ENCODE peak calls at places on chromosomes 3 and 15, in ten cellular contexts. U is psoas muscle, G is upper lobe of right lung, Q is mesothelial cell of epicardium, V is transverse colon, L is fibroblast of lung, A is WTC11, W is ascending aorta, I is GM23338, D is Calu3. X is an unnamed sample.

GRCh38 chr3:195558602-195559001 is 15.5 kb upstream of the PPP1R2 start:
- DNase-seq in U (peak; percentile 41), G (no peak), L (no peak), V (peak; percentile 47), D (peak; percentile 78), W (no peak), I (peak; percentile 72), A (no peak), Q (no peak), X (no peak)

GRCh38 chr15:67322481-67322880 is 67.9 kb downstream of the IQCH start:
- DNase-seq in I (peak; percentile 24), A (no peak), D (no peak), U (no peak), V (no peak), G (no peak), W (no peak), Q (no peak), L (peak; percentile 62), X (no peak)

GRCh38 chr15:61106886-61107285 is 122.2 kb downstream of the RORA start:
- DNase-seq in D (no peak), A (no peak), W (no peak), G (no peak), U (no peak), I (no peak), L (no peak), Q (no peak), V (no peak), X (no peak)

GRCh38 chr3:195208183-195208582 is 62.8 kb downstream of the XXYLT1 start:
- DNase-seq in Q (no peak), L (no peak), W (no peak), U (no peak), I (no peak), G (peak; percentile 29), D (no peak), A (no peak), V (peak; percentile 44), X (no peak)

GRCh38 chr3:99658274-99658673 is 19.9 kb downstream of the COL8A1 start:
- DNase-seq in I (no peak), Q (no peak), A (no peak), W (no peak), D (no peak), V (no peak), L (no peak), G (no peak), U (no peak), X (no peak)

GRCh38 chr3:133136114-133137041 is 98.2 kb downstream of the TMEM108 start:
- DNase-seq in G (no peak), V (no peak), U (no peak), L (peak; percentile 15), Q (no peak), W (no peak), D (no peak), I (no peak), A (no peak), X (no peak)

GRCh38 chr15:89321521-89322410 is 12.9 kb downstream of the POLG start:
- DNase-seq in V (no peak), G (no peak), W (no peak), U (no peak), A (no peak), I (peak; percentile 32), D (peak; percentile 30), Q (no peak), L (no peak), X (no peak)

GRCh38 chr3:67044295-67044694 is 46.2 kb downstream of the KBTBD8 start:
- DNase-seq in V (no peak), W (no peak), Q (no peak), A (no peak), G (no peak), L (peak; percentile 44), D (no peak), U (no peak), I (no peak), X (no peak)

GRCh38 chr3:95522449-95522848 is 1291.9 kb upstream of the EPHA6 start:
- DNase-seq in D (no peak), L (no peak), V (no peak), W (no peak), I (no peak), A (no peak), G (no peak), U (no peak), Q (no peak), X (no peak)

GRCh38 chr3:95521396-95521795 is 1293.0 kb upstream of the EPHA6 start:
- DNase-seq in W (no peak), L (no peak), I (no peak), A (no peak), V (no peak), U (no peak), Q (no peak), G (no peak), D (no peak), X (no peak)
- TF ChIP-seq CTCF in W (no peak), L (no peak), I (no peak), A (no peak), V (no peak), U (no peak), Q (no peak), G (no peak), D (no peak), X (no peak)

GRCh38 chr3:16828815-16829214 is 55.9 kb upstream of the PLCL2 start:
- DNase-seq in U (no peak), G (no peak), D (peak; percentile 47), V (peak; percentile 65), A (peak; percentile 45), W (no peak), Q (no peak), I (peak; percentile 80), L (peak; percentile 35), X (peak; percentile 56)

GRCh38 chr3:16820485-16820884 is 64.3 kb upstream of the PLCL2 start:
- DNase-seq in W (no peak), A (no peak), V (no peak), Q (no peak), L (no peak), D (no peak), U (no peak), G (no peak), I (no peak), X (no peak)

GRCh38 chr3:16821053-16821452 is 63.7 kb upstream of the PLCL2 start:
- DNase-seq in A (no peak), I (no peak), W (no peak), U (no peak), D (no peak), Q (no peak), V (no peak), L (no peak), G (no peak), X (no peak)

GRCh38 chr3:16824085-16824696 is 60.6 kb upstream of the PLCL2 start:
- DNase-seq in I (no peak), G (no peak), U (no peak), L (no peak), Q (no peak), W (no peak), V (no peak), D (no peak), A (no peak), X (no peak)

DNA sequence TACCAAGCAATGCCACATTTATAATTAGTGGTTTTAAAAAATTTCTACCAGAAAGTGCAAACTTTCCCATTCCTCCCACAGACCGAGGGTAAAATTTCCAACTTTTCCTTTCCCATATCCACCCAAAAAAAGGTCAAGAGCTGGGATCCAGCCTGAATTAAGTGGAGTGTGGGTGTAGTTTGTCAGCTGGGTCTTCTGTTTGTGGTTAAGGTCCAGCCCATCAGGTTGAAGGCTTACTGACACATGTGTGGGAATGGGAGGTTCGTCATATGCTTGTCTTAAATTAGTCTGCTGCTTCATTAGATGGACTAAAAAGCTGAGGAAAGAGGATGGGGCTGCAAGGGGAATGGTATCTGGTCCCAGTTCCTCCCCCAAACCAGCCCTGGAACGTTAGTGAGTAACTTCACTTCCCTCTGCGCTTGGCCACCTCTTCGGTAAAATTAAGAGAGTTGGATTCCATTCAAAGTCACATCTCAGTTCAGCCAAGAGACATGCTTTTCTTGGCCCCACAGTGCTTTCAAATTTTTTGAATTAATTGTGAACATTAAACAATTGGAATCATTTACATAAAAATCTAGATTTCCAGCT is 59.0 kb upstream of the PLCL2 start:
- DNase-seq in W (no peak), I (no peak), A (no peak), U (no peak), V (no peak), D (no peak), G (no peak), Q (no peak), L (peak; percentile 56), X (no peak)
- TF ChIP-seq CTCF in W (no peak), I (no peak), A (no peak), U (no peak), V (no peak), D (no peak), G (no peak), Q (no peak), L (no peak), X (no peak)

DNA sequence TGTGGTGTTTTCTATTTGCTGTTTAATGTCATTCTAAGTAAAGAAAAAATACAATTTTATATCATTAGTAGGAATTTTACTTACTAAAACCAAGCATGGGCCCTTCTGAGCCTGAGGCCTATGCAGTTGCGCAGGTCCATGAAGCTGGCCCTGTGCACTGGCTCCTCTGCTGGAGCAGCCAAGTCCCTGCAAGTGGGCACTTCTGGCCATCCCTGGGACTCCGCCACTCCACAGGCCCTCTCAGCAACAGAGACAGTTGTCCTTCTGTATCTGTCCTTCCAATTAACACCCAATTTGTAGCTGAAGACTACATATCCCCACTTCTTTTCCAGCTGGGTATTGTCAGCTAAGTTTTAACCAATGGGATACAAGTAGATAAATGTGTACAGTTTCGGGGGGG is 49.9 kb upstream of the RYK start:
- DNase-seq in D (peak; percentile 37), V (no peak), A (peak; percentile 41), I (peak; percentile 44), W (no peak), L (no peak), G (no peak), Q (no peak), U (no peak), X (no peak)
- TF ChIP-seq CTCF in D (no peak), V (no peak), A (no peak), I (peak; percentile 27), W (no peak), L (no peak), G (no peak), Q (no peak), U (no peak), X (no peak)

GRCh38 chr3:5057217-5057616 is 64.9 kb upstream of the ARL8B start:
- DNase-seq in Q (no peak), A (no peak), U (no peak), L (peak; percentile 22), V (no peak), I (no peak), G (no peak), D (no peak), W (no peak), X (no peak)

GRCh38 chr3:5055352-5056004 is 66.6 kb upstream of the ARL8B start:
- DNase-seq in L (no peak), A (no peak), G (no peak), W (no peak), U (no peak), I (no peak), V (no peak), D (no peak), Q (no peak), X (no peak)

GRCh38 chr3:5056005-5056391 is 66.1 kb upstream of the ARL8B start:
- DNase-seq in V (no peak), D (no peak), W (no peak), U (no peak), I (no peak), Q (no peak), L (peak; percentile 45), A (no peak), G (no peak), X (no peak)

GRCh38 chr3:5058463-5058862 is 63.6 kb upstream of the ARL8B start:
- DNase-seq in L (peak; percentile 93), G (no peak), U (no peak), I (no peak), D (no peak), Q (no peak), W (no peak), A (no peak), V (no peak), X (no peak)

DNA sequence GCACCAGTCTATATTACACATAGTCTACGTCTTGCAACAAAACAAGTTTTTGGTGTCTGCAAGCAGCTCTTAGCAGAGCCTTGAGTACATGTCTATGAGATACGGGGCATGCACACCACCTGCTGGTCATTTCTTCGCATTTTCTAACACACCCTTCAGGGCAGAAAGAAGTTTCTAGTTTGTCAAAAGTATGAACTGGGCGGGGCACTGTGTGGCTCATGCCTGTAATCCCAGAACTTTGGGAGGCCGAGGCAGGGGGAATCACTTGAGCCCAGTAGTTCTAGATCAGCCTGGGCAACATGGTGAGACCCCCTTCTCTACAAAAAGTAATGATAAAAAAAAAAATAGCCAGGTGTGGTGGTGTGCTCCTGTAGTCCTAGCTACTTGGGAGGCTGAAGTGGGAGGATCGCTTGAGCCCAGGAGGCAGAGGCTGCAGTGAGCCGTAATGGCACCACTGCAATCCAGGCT is 64.2 kb upstream of the ARL8B start:
- DNase-seq in Q (no peak), V (peak; percentile 84), L (peak; percentile 89), W (peak; percentile 49), A (peak; percentile 35), G (peak; percentile 71), I (peak; percentile 62), U (peak; percentile 63), D (peak; percentile 74), X (peak; percentile 70)
- TF ChIP-seq CTCF in Q (peak; percentile 77), V (peak; percentile 88), L (peak; percentile 78), W (peak; percentile 79), A (peak; percentile 29), G (peak; percentile 79), I (peak; percentile 73), U (peak; percentile 85), D (peak; percentile 52), X (peak; percentile 84)

X was measured in CD14-positive monocyte.